ENCODE peak calls at places on chromosomes 3 and 15, in six cellular contexts. Q is tibial artery; P is stimulated activated CD4-positive, alpha-beta T cell treated with anti-CD3 and anti-CD28 coated beads, Interleukin-1b, Interleukin-23, amount 100 ng/mL, for 48 hours; K is NT2/D1; Y is A172; M is IMR-90. L is an unnamed sample.

GRCh38 chr3:107217161-107217560 is 160.1 kb upstream of the CCDC54 start:
- DNase-seq in Q (no peak), P (no peak), K (no peak), Y (peak), M (peak), L (peak)

GRCh38 chr15:58575045-58575786 is 143.4 kb downstream of the LIPC start:
- DNase-seq in Q (no peak), P (no peak), K (no peak), Y (no peak), M (no peak), L (no peak)

GRCh38 chr3:46027736-46028397 is 584 bp upstream of the XCR1 start:
- DNase-seq in Q (no peak), P (no peak), K (no peak), Y (no peak), M (no peak), L (no peak)

GRCh38 chr3:184751204-184751809 is 39.4 kb upstream of the MAGEF1 start:
- DNase-seq in Q (no peak), P (no peak), K (no peak), Y (no peak), M (no peak), L (no peak)

GRCh38 chr3:126692858-126693257 is 11.2 kb upstream of the CHCHD6 start:
- DNase-seq in Q (no peak), P (no peak), K (no peak), Y (no peak), M (no peak), L (no peak)

GRCh38 chr3:10514407-10515069 is 9.2 kb upstream of the ATP2B2 start:
- DNase-seq in Q (no peak), P (no peak), K (no peak), Y (no peak), M (no peak), L (no peak)

GRCh38 chr3:194212869-194213320 is 76.9 kb downstream of the HES1 start:
- DNase-seq in Q (no peak), P (no peak), K (peak), Y (no peak), M (no peak), L (no peak)

GRCh38 chr3:176663819-176664218 is 533.5 kb downstream of the TBL1XR1 start:
- DNase-seq in Q (no peak), P (no peak), K (no peak), Y (peak), M (peak), L (peak)

GRCh38 chr3:114827495-114827894 is 319.6 kb downstream of the ZBTB20 start:
- DNase-seq in Q (no peak), P (no peak), K (peak), Y (peak), M (peak), L (peak)

GRCh38 chr15:80946576-80946975 is 43.0 kb downstream of the MESD start:
- DNase-seq in Q (peak), P (no peak), K (no peak), Y (no peak), M (no peak), L (no peak)

GRCh38 chr3:112685956-112686355 is 45.0 kb upstream of the CCDC80 start:
- DNase-seq in Q (no peak), P (no peak), K (no peak), Y (no peak), M (no peak), L (no peak)

GRCh38 chr3:120163023-120163422 is 68.8 kb upstream of the GSK3B start:
- DNase-seq in Q (no peak), P (no peak), K (no peak), Y (no peak), M (no peak), L (no peak)

GRCh38 chr15:70318996-70319465 is 221.3 kb upstream of the TLE3 start:
- DNase-seq in Q (peak), P (no peak), K (no peak), Y (peak), M (peak), L (peak)

GRCh38 chr3:41674449-41674848 is 287.5 kb downstream of the ULK4 start:
- DNase-seq in Q (no peak), P (no peak), K (no peak), Y (no peak), M (peak), L (no peak)

GRCh38 chr15:28094732-28095521 is 4.2 kb downstream of the OCA2 start:
- DNase-seq in Q (no peak), P (no peak), K (no peak), Y (no peak), M (no peak), L (no peak)

GRCh38 chr3:99330281-99330680 is 308.1 kb upstream of the COL8A1 start:
- DNase-seq in Q (no peak), P (no peak), K (no peak), Y (peak), M (peak), L (peak)

GRCh38 chr3:48466386-48467109 is 20.0 kb downstream of the ATRIP start:
- DNase-seq in Q (no peak), P (peak), K (no peak), Y (no peak), M (no peak), L (no peak)

GRCh38 chr15:88032787-88033186 is 223.8 kb downstream of the NTRK3 start:
- DNase-seq in Q (no peak), P (no peak), K (no peak), Y (peak), M (no peak), L (peak)

GRCh38 chr3:13107661-13108060 is 34.4 kb upstream of the IQSEC1 start:
- DNase-seq in Q (no peak), P (no peak), K (no peak), Y (no peak), M (no peak), L (no peak)

GRCh38 chr15:40367038-40367672 is 9.1 kb downstream of the DISP2 start:
- DNase-seq in Q (no peak), P (no peak), K (no peak), Y (no peak), M (no peak), L (no peak)

GRCh38 chr3:1183320-1184048 is 90.7 kb downstream of the CNTN6 start:
- DNase-seq in Q (peak), P (no peak), K (no peak), Y (peak), M (peak), L (peak)

GRCh38 chr15:53910236-53910849 is 67.9 kb upstream of the UNC13C start:
- DNase-seq in Q (no peak), P (no peak), K (no peak), Y (no peak), M (no peak), L (no peak)

GRCh38 chr3:194691481-194692281 is 6.0 kb downstream of the FAM43A start:
- DNase-seq in Q (no peak), P (no peak), K (no peak), Y (no peak), M (no peak), L (no peak)

GRCh38 chr15:88274534-88275460 is 18.3 kb upstream of the NTRK3 start:
- DNase-seq in Q (peak), P (peak), K (peak), Y (peak), M (peak), L (peak)

GRCh38 chr3:97863025-97863424 is 41.2 kb downstream of the CRYBG3 start:
- DNase-seq in Q (no peak), P (no peak), K (no peak), Y (peak), M (peak), L (no peak)

GRCh38 chr15:60557157-60557556 is 78.2 kb upstream of the ICE2 start:
- DNase-seq in Q (no peak), P (no peak), K (no peak), Y (no peak), M (peak), L (no peak)

GRCh38 chr3:193595939-193596487 is 3.0 kb downstream of the OPA1 start:
- DNase-seq in Q (no peak), P (no peak), K (no peak), Y (no peak), M (no peak), L (peak)

GRCh38 chr3:16885948-16886683 is 1.4 kb downstream of the PLCL2 start:
- DNase-seq in Q (no peak), P (no peak), K (no peak), Y (no peak), M (no peak), L (peak)

GRCh38 chr15:29034151-29034550 is 148.4 kb downstream of the APBA2 start:
- DNase-seq in Q (no peak), P (no peak), K (no peak), Y (no peak), M (peak), L (peak)

GRCh38 chr3:78244136-78244535 is 1204.2 kb downstream of the ROBO2 start:
- DNase-seq in Q (no peak), P (no peak), K (no peak), Y (no peak), M (no peak), L (peak)